ENCODE peak calls at places on chromosomes 1 and 21, in eight cellular contexts. J is upper lobe of left lung, Y is heart left ventricle, W is A549, P is gastrocnemius medialis, N is right lobe of liver, O is uterus, S is body of pancreas. H is an unnamed sample.
A peak's percentile ranks its signal among the peaks of the same experiment; 100 is the strongest.

GRCh38 chr1:94873520-94874351 is 53.2 kb downstream of the CNN3 start:
- DNase-seq in O (no peak), N (no peak), Y (no peak), P (no peak), W (no peak), J (no peak), S (no peak), H (no peak)

GRCh38 chr1:228974296-228974695 is 239.0 kb downstream of the RHOU start:
- DNase-seq in J (no peak), N (no peak), P (no peak), W (no peak), Y (no peak), O (no peak), S (no peak), H (peak; percentile 66)

GRCh38 chr1:28248273-28249012 is 10.9 kb upstream of the SESN2 start:
- DNase-seq in W (peak; percentile 72), J (peak; percentile 89), P (peak; percentile 59), N (peak; percentile 85), Y (peak; percentile 83), O (peak; percentile 79), S (peak; percentile 87), H (peak; percentile 97)

GRCh38 chr1:17661546-17662157 is 93.5 kb upstream of the ACTL8 start:
- DNase-seq in Y (peak; percentile 55), W (peak; percentile 40), O (peak; percentile 60), S (peak; percentile 66), J (peak; percentile 52), N (peak; percentile 65), P (no peak), H (peak; percentile 28)

GRCh38 chr1:220498188-220498587 is 29.7 kb upstream of the MARK1 start:
- DNase-seq in Y (no peak), N (no peak), P (no peak), J (no peak), S (no peak), O (no peak), W (no peak), H (no peak)

GRCh38 chr1:232218955-232219865 is 410.7 kb downstream of the SIPA1L2 start:
- DNase-seq in W (no peak), Y (peak; percentile 50), N (no peak), J (no peak), P (no peak), S (no peak), O (no peak), H (no peak)

GRCh38 chr1:41455479-41456271 is 28.8 kb downstream of the EDN2 start:
- DNase-seq in W (no peak), S (no peak), N (no peak), O (no peak), J (no peak), P (no peak), Y (peak; percentile 80), H (no peak)

GRCh38 chr1:27634166-27634981 is 611 bp downstream of the FGR start:
- DNase-seq in Y (peak; percentile 74), W (no peak), J (peak; percentile 70), N (no peak), O (peak; percentile 31), S (no peak), P (no peak), H (no peak)

GRCh38 chr1:232793944-232794343 is 11.3 kb upstream of the MAP10 start:
- DNase-seq in S (no peak), O (no peak), J (no peak), N (no peak), P (peak; percentile 17), W (peak; percentile 31), Y (no peak), H (no peak)

GRCh38 chr1:41495171-41495948 is 10.9 kb upstream of the EDN2 start:
- DNase-seq in W (peak; percentile 64), N (no peak), S (no peak), O (no peak), Y (no peak), P (no peak), J (peak; percentile 46), H (no peak)

GRCh38 chr21:25871566-25871965 is 136.8 kb downstream of the GABPA start:
- DNase-seq in N (no peak), Y (no peak), W (peak; percentile 12), O (no peak), J (no peak), P (no peak), S (no peak), H (no peak)

GRCh38 chr1:25610822-25611630 is 5.6 kb upstream of the MAN1C1 start:
- DNase-seq in P (no peak), O (no peak), N (no peak), Y (no peak), S (no peak), J (no peak), W (no peak), H (no peak)

GRCh38 chr1:157117527-157118057 is 18.0 kb upstream of the ETV3L start:
- DNase-seq in S (no peak), Y (no peak), O (no peak), W (no peak), J (no peak), P (no peak), N (no peak), H (no peak)

GRCh38 chr1:156897078-156897825 is 3.7 kb downstream of the PEAR1 start:
- DNase-seq in N (no peak), P (no peak), S (no peak), O (no peak), J (no peak), Y (no peak), W (peak; percentile 63), H (no peak)

GRCh38 chr1:109383850-109384249 is 13.9 kb downstream of the SORT1 start:
- DNase-seq in P (no peak), N (no peak), W (no peak), S (no peak), O (no peak), J (no peak), Y (no peak), H (no peak)

GRCh38 chr1:230280054-230280795 is 145.9 kb downstream of the PGBD5 start:
- DNase-seq in P (no peak), S (peak; percentile 17), Y (peak; percentile 9), J (peak; percentile 19), W (no peak), N (peak; percentile 40), O (peak; percentile 10), H (no peak)

GRCh38 chr21:45457161-45457831 is 52.3 kb downstream of the COL18A1 start:
- DNase-seq in S (no peak), Y (no peak), P (no peak), W (no peak), N (no peak), J (no peak), O (no peak), H (no peak)

GRCh38 chr1:44114098-44114497 is 4.5 kb upstream of the KLF17 start:
- DNase-seq in O (no peak), W (no peak), N (no peak), Y (no peak), S (no peak), P (no peak), J (no peak), H (no peak)

GRCh38 chr1:86183711-86184252 is 27.2 kb upstream of the COL24A1 start:
- DNase-seq in S (no peak), P (no peak), N (no peak), J (no peak), O (no peak), Y (no peak), W (no peak), H (no peak)

GRCh38 chr1:156493749-156494148 is 6.8 kb downstream of the MEF2D start:
- DNase-seq in W (no peak), N (no peak), P (no peak), O (no peak), Y (no peak), S (no peak), J (no peak), H (no peak)

GRCh38 chr1:58779837-58780585 is 3.8 kb downstream of the JUN start:
- DNase-seq in P (no peak), S (peak; percentile 75), O (peak; percentile 33), Y (peak; percentile 33), N (peak; percentile 66), J (peak; percentile 47), W (peak; percentile 77), H (no peak)

DNA sequence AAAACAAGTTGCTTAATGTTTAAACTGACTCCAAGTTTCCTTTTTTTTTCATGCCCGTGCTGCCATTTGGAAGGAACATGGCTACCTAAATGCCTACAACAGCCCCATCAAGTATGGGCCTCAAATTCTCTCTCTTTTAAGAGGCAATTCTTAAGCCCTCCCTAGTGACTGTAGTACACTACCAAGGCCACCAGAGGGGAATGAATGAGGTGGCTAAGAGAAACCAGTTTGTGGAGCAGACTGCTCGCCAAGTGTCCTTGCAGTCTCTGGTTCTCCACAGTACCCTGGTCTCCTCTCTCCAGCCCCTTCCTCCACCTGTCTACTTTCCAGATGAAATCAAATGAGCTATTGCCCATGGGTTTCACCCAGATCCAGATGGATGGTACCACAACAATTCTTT is 1809.6 kb downstream of the BRINP3 start:
- DNase-seq in J (no peak), S (no peak), Y (no peak), N (no peak), P (no peak), O (no peak), W (peak; percentile 31), H (no peak)
- TF ChIP-seq CTCF in J (no peak), S (no peak), Y (no peak), N (no peak), P (no peak), O (no peak), W (no peak), H (no peak)

GRCh38 chr1:236156512-236157208 is 14.3 kb downstream of the GPR137B start:
- DNase-seq in Y (no peak), J (peak; percentile 63), N (no peak), O (no peak), W (no peak), P (no peak), S (no peak), H (peak; percentile 81)
- TF ChIP-seq POLR2A in Y (no peak), J (no peak), N (no peak), O (no peak), W (no peak), P (no peak), S (no peak), H (no peak)

DNA sequence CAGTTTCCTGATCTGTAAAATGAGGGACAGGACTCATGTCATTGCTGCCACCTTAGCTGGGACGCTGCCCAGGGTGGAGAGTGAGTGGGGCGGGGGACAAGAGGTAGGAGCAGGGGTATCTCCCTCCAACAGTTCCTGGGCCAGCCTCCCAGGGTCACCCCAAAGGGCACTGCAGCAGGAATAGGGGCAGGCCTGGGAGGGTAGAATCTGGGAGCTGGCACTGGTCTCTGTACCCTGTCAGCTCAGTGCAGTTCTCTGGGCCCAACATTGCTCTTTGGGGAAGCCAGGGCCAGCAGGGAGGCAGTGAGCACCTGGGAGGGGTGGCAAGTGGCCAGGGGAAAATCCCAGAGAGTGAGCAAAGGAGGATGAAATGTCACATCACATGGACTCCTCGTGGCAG is 55.8 kb downstream of the ELK4 start:
- DNase-seq in S (no peak), W (no peak), O (no peak), Y (peak; percentile 14), P (no peak), N (peak; percentile 28), J (no peak), H (peak; percentile 79)
- H3K4me3 ChIP-seq in S (no peak overlapping the region), W (no peak overlapping the region), O (no peak overlapping the region), Y (no peak overlapping the region), P (no peak overlapping the region), N (no peak overlapping the region), J (no peak overlapping the region), H (no peak overlapping the region)

DNA sequence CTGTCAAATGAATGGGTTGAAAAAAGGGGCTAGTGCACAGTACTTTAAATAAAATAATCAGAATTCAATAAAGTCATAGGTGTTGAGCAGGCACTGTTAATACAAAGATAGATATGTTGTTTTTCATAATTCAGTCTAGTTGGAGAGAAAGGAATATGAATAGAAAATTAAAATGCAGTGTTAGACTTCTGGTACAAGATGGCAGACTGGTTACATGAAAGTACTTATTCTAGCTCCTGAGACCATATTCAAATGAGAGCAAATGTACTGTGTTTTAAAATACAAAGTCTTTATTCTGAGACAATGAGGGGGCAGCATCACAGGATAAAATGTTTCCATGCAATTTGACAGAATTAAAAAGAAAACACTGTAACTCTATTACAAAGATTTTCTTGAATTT is 542.1 kb downstream of the COL11A1 start:
- DNase-seq in P (no peak), S (no peak), O (no peak), W (no peak), J (no peak), N (no peak), Y (no peak), H (no peak)
- TF ChIP-seq CTCF in P (no peak), S (no peak), O (no peak), W (no peak), J (no peak), N (no peak), Y (no peak), H (no peak)

H was measured in lower leg skin.